ENCODE peak calls at places on chromosomes 16 and 17, in eight cellular contexts. T, X, S, Z, B, J, G and R are unnamed samples.

GRCh38 chr16:47461598-47462266 is 601 bp downstream of the PHKB start:
- DNase-seq in G (peak; percentile 26), T (peak; percentile 19), B (no peak), Z (peak; percentile 48), S (peak; percentile 84), J (peak; percentile 80), X (no peak), R (no peak)

GRCh38 chr16:9837481-9837880 is 344.7 kb downstream of the GRIN2A start:
- DNase-seq in T (no peak), B (no peak), X (no peak), S (no peak), J (no peak), G (no peak), Z (no peak), R (no peak)

GRCh38 chr17:58339775-58340622 is 11.4 kb upstream of the TSPOAP1 start:
- DNase-seq in J (no peak), X (no peak), G (no peak), S (no peak), Z (no peak), B (no peak), T (no peak), R (no peak)

GRCh38 chr16:54237-54581 is 581 bp downstream of the SNRNP25 start:
- DNase-seq in J (no peak), G (no peak), S (no peak), X (no peak), B (no peak), T (no peak), Z (no peak), R (no peak)

GRCh38 chr16:23448392-23448791 is 4.6 kb downstream of the COG7 start:
- DNase-seq in T (no peak), Z (peak; percentile 52), J (no peak), X (no peak), B (no peak), S (peak; percentile 69), G (peak; percentile 21), R (peak; percentile 47)

GRCh38 chr17:8522577-8522976 is 86.9 kb downstream of the NDEL1 start:
- DNase-seq in S (no peak), G (no peak), T (no peak), B (no peak), J (no peak), Z (no peak), X (no peak), R (no peak)

GRCh38 chr17:59093702-59094231 is 12.9 kb downstream of the TRIM37 start:
- DNase-seq in X (peak; percentile 67), J (no peak), G (peak; percentile 28), T (peak; percentile 14), Z (peak; percentile 97), B (no peak), S (no peak), R (peak; percentile 38)

GRCh38 chr16:21565816-21566669 is 33.3 kb upstream of the METTL9 start:
- DNase-seq in G (peak; percentile 5), B (no peak), J (peak; percentile 42), X (peak; percentile 58), S (peak; percentile 94), Z (no peak), T (no peak), R (no peak)

GRCh38 chr16:50837324-50837723 is 95.4 kb downstream of the CYLD start:
- DNase-seq in X (no peak), G (no peak), Z (no peak), J (no peak), B (no peak), T (no peak), S (no peak), R (no peak)

GRCh38 chr17:17677299-17678040 is 3.8 kb upstream of the RAI1 start:
- DNase-seq in X (no peak), B (no peak), G (no peak), S (no peak), Z (no peak), J (no peak), T (no peak), R (no peak)

GRCh38 chr16:68548947-68549346 is 9.9 kb downstream of the ZFP90 start:
- DNase-seq in X (no peak), Z (no peak), J (no peak), G (no peak), S (no peak), B (peak; percentile 73), T (no peak), R (no peak)

GRCh38 chr16:68553186-68553585 is 14.1 kb downstream of the ZFP90 start:
- DNase-seq in B (no peak), T (no peak), X (no peak), G (no peak), Z (no peak), J (no peak), S (no peak), R (no peak)
- H3K9me3 ChIP-seq in B (peaks cover 24% of the 10 kb centered on the region), T (peaks cover 5% of the 10 kb centered on the region), X (peaks cover 71% of the 10 kb centered on the region), G (peaks cover 71% of the 10 kb centered on the region), Z (peaks cover 82% of the 10 kb centered on the region), J (no peaks in the 10 kb centered on the region), S (peaks cover 14% of the 10 kb centered on the region), R (peaks cover 92% of the 10 kb centered on the region)

GRCh38 chr17:76273435-76273921 is 8.3 kb downstream of the UBALD2 start:
- DNase-seq in G (no peak), T (no peak), S (no peak), X (no peak), Z (no peak), B (no peak), J (no peak), R (peak; percentile 45)
- H3K4me1 ChIP-seq in G (peaks cover 44% of the 10 kb centered on the region), T (peaks cover 49% of the 10 kb centered on the region), S (peaks cover 12% of the 10 kb centered on the region), X (peaks cover 2% of the 10 kb centered on the region), Z (peaks cover 7% of the 10 kb centered on the region), B (peaks cover 68% of the 10 kb centered on the region), J (peaks cover 14% of the 10 kb centered on the region), R (peaks cover 40% of the 10 kb centered on the region)

GRCh38 chr16:3578610-3579551 is 1.7 kb upstream of the NLRC3 start:
- DNase-seq in X (no peak), T (no peak), B (peak; percentile 62), S (peak; percentile 38), Z (no peak), J (peak; percentile 76), G (peak; percentile 62), R (peak; percentile 80)
- H3K4me3 ChIP-seq in X (no peak overlapping the region), T (no peak overlapping the region), B (peak overlapping the region; percentile 47), S (no peak overlapping the region), Z (no peak overlapping the region), J (peak overlapping the region; percentile 37), G (no peak overlapping the region), R (no peak overlapping the region)

GRCh38 chr16:62711797-62712196 is 675.6 kb upstream of the CDH8 start:
- DNase-seq in B (no peak), G (no peak), T (no peak), S (no peak), J (no peak), X (no peak), Z (no peak), R (no peak)
- H3K9me3 ChIP-seq in B (no peaks in the 10 kb centered on the region), G (no peaks in the 10 kb centered on the region), T (no peaks in the 10 kb centered on the region), S (no peaks in the 10 kb centered on the region), J (no peaks in the 10 kb centered on the region), X (no peaks in the 10 kb centered on the region), Z (peaks cover 14% of the 10 kb centered on the region), R (peaks cover 17% of the 10 kb centered on the region)

DNA sequence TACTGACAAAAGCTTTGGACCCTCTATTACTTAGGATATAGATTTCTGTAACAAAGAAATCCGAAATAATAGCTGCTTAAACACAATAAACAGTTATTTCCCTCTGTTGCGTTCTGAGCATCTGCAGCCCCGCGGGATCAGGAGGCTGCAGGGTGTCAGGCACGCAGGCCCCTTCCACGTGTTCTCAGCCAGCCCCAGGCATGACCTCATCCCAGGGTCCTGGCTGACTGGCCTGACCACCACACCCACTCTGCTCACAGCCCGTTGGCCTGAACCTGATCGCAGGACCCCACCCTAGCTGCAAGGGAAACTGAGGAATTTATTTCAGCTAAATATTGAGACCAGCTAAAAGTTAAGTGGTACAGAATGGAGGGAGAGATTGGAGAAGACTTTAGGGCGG is 10.7 kb downstream of the CETP start:
- DNase-seq in S (no peak), Z (no peak), B (no peak), T (no peak), G (no peak), X (no peak), J (no peak), R (no peak)
- H3K4me1 ChIP-seq in S (no peaks in the 10 kb centered on the region), Z (peaks cover 2% of the 10 kb centered on the region), B (peaks cover 54% of the 10 kb centered on the region), T (no peaks in the 10 kb centered on the region), G (no peaks in the 10 kb centered on the region), X (no peaks in the 10 kb centered on the region), J (peaks cover 15% of the 10 kb centered on the region), R (no peaks in the 10 kb centered on the region)

GRCh38 chr16:3071655-3072054 is 6.2 kb downstream of the IL32 start:
- DNase-seq in S (no peak), T (no peak), Z (no peak), B (peak; percentile 9), X (no peak), G (no peak), J (no peak), R (no peak)

GRCh38 chr16:3070608-3071111 is 5.2 kb downstream of the IL32 start:
- DNase-seq in J (no peak), Z (no peak), G (no peak), X (no peak), T (no peak), B (peak; percentile 10), S (no peak), R (peak; percentile 22)

GRCh38 chr16:3076577-3076976 is 11.1 kb downstream of the IL32 start:
- DNase-seq in S (no peak), B (no peak), Z (no peak), T (no peak), X (no peak), G (no peak), J (peak; percentile 33), R (peak; percentile 18)

GRCh38 chr16:3073448-3073847 is 8.0 kb downstream of the IL32 start:
- DNase-seq in X (no peak), J (no peak), Z (no peak), T (no peak), S (no peak), G (no peak), B (peak; percentile 13), R (no peak)

GRCh38 chr16:3074860-3075545 is 9.6 kb downstream of the IL32 start:
- DNase-seq in G (peak; percentile 63), T (no peak), X (no peak), J (peak; percentile 72), Z (no peak), B (peak; percentile 90), S (peak; percentile 69), R (peak; percentile 85)
- H3K4me3 ChIP-seq in G (no peak overlapping the region), T (no peak overlapping the region), X (no peak overlapping the region), J (no peak overlapping the region), Z (no peak overlapping the region), B (peak overlapping the region; percentile 3), S (no peak overlapping the region), R (no peak overlapping the region)